ENCODE peak calls at places on chromosomes 1 and 21, in seven cellular contexts. E, T, G, D, O, R and A are unnamed samples.

GRCh38 chr1:192983349-192983980 is 75.7 kb downstream of the UCHL5 start:
- DNase-seq in E (no peak), T (peak), G (no peak), D (no peak), O (no peak), R (no peak), A (no peak)

GRCh38 chr21:43845386-43845785 is 19.6 kb upstream of the AGPAT3 start:
- DNase-seq in E (peak), T (no peak), G (no peak), D (no peak), O (no peak), R (no peak), A (no peak)

GRCh38 chr21:15221799-15222386 is 157.1 kb upstream of the NRIP1 start:
- DNase-seq in E (no peak), T (peak), G (peak), D (no peak), O (no peak), R (no peak), A (no peak)

GRCh38 chr1:201517631-201518030 is 10.7 kb upstream of the CSRP1 start:
- DNase-seq in E (no peak), T (peak), G (no peak), D (no peak), O (peak), R (no peak), A (no peak)

GRCh38 chr1:23422955-23423354 is 1.6 kb downstream of the TCEA3 start:
- DNase-seq in E (no peak), T (no peak), G (no peak), D (no peak), O (no peak), R (no peak), A (no peak)

GRCh38 chr1:22350171-22350961 is 101.3 kb upstream of the ZBTB40 start:
- DNase-seq in E (no peak), T (no peak), G (peak), D (no peak), O (peak), R (no peak), A (no peak)

GRCh38 chr1:181541458-181541857 is 58.1 kb downstream of the CACNA1E start:
- DNase-seq in E (no peak), T (peak), G (no peak), D (no peak), O (no peak), R (no peak), A (no peak)

GRCh38 chr1:53114090-53114489 is 28.3 kb downstream of the SLC1A7 start:
- DNase-seq in E (no peak), T (no peak), G (no peak), D (no peak), O (no peak), R (no peak), A (no peak)

GRCh38 chr1:156262461-156263287 is 14.8 kb upstream of the PAQR6 start:
- DNase-seq in E (no peak), T (peak), G (no peak), D (no peak), O (no peak), R (no peak), A (no peak)

GRCh38 chr1:94130851-94131595 is 10.1 kb upstream of the ABCA4 start:
- DNase-seq in E (no peak), T (peak), G (no peak), D (no peak), O (no peak), R (no peak), A (no peak)

GRCh38 chr1:46211051-46211450 is 7.9 kb downstream of the LURAP1 start:
- DNase-seq in E (no peak), T (no peak), G (no peak), D (no peak), O (no peak), R (no peak), A (no peak)

GRCh38 chr1:98316286-98316685 is 345.2 kb upstream of the SNX7 start:
- DNase-seq in E (peak), T (no peak), G (no peak), D (no peak), O (no peak), R (no peak), A (no peak)

GRCh38 chr1:164092603-164093353 is 466.2 kb upstream of the PBX1 start:
- DNase-seq in E (no peak), T (no peak), G (no peak), D (no peak), O (no peak), R (peak), A (no peak)

GRCh38 chr21:24470852-24471251 is 1136.4 kb downstream of the MRPL39 start:
- DNase-seq in E (no peak), T (no peak), G (no peak), D (no peak), O (no peak), R (no peak), A (no peak)

GRCh38 chr1:160656737-160657476 is 10.1 kb upstream of the SLAMF1 start:
- DNase-seq in E (no peak), T (no peak), G (no peak), D (no peak), O (no peak), R (no peak), A (no peak)

GRCh38 chr21:45517249-45518065 is 24.8 kb downstream of the SLC19A1 start:
- DNase-seq in E (peak), T (no peak), G (peak), D (no peak), O (no peak), R (no peak), A (no peak)

GRCh38 chr1:21324368-21325137 is 34.3 kb upstream of the ECE1 start:
- DNase-seq in E (peak), T (peak), G (peak), D (peak), O (peak), R (peak), A (peak)

GRCh38 chr21:17513214-17514123 is 626 bp downstream of the CXADR start:
- DNase-seq in E (no peak), T (peak), G (peak), D (no peak), O (peak), R (peak), A (no peak)

GRCh38 chr1:219710529-219711194 is 97.8 kb upstream of the ZC3H11B start:
- DNase-seq in E (no peak), T (peak), G (no peak), D (no peak), O (no peak), R (no peak), A (no peak)

GRCh38 chr1:116567790-116568667 is 2.8 kb downstream of the CD58 start:
- DNase-seq in E (no peak), T (no peak), G (no peak), D (peak), O (no peak), R (no peak), A (no peak)

GRCh38 chr1:19338323-19338762 is 26.2 kb downstream of the SLC66A1 start:
- DNase-seq in E (no peak), T (no peak), G (no peak), D (no peak), O (no peak), R (no peak), A (no peak)

GRCh38 chr1:62057631-62058290 is 136.9 kb upstream of the L1TD1 start:
- DNase-seq in E (no peak), T (no peak), G (no peak), D (no peak), O (no peak), R (no peak), A (no peak)

GRCh38 chr1:59553381-59553780 is 256.5 kb downstream of the FGGY start:
- DNase-seq in E (no peak), T (no peak), G (no peak), D (no peak), O (no peak), R (no peak), A (no peak)

GRCh38 chr1:59554011-59554673 is 257.2 kb downstream of the FGGY start:
- DNase-seq in E (no peak), T (no peak), G (no peak), D (no peak), O (no peak), R (no peak), A (no peak)

GRCh38 chr1:59549903-59550302 is 253.0 kb downstream of the FGGY start:
- DNase-seq in E (no peak), T (no peak), G (peak), D (no peak), O (peak), R (no peak), A (peak)

GRCh38 chr1:59549067-59549837 is 252.4 kb downstream of the FGGY start:
- DNase-seq in E (no peak), T (no peak), G (no peak), D (no peak), O (no peak), R (no peak), A (no peak)

DNA sequence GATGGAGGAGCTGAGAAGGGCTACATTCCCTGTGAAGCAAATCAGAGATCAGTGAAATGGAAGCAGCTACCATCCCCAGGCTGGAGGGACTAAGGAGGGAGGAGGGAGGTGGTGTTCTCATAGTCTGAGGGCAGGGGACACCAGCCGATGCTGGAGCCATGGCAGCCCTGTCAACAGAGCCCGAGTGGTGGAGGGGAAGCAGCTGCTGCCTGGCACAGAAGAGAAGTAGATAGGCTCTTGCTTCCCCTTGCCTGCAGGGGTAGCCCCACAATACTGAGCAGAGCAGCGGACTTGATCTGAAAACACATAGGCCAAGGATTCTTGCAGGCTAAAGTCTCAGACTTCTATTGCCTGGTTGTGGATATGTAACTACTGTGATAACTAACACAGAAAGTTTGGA is 255.1 kb downstream of the FGGY start:
- DNase-seq in E (no peak), T (no peak), G (no peak), D (no peak), O (no peak), R (no peak), A (no peak)
- TF ChIP-seq CTCF in E (no peak), T (no peak), G (no peak), D (no peak), O (no peak), R (no peak), A (no peak)

GRCh38 chr1:172917972-172918371 is 132.8 kb downstream of the TNFSF18 start:
- DNase-seq in E (no peak), T (peak), G (no peak), D (no peak), O (no peak), R (no peak), A (no peak)

GRCh38 chr1:172915276-172915675 is 135.5 kb downstream of the TNFSF18 start:
- DNase-seq in E (no peak), T (no peak), G (no peak), D (no peak), O (no peak), R (no peak), A (no peak)

GRCh38 chr1:172914517-172915144 is 136.1 kb downstream of the TNFSF18 start:
- DNase-seq in E (no peak), T (no peak), G (no peak), D (no peak), O (no peak), R (no peak), A (no peak)

GRCh38 chr1:172916126-172916525 is 134.6 kb downstream of the TNFSF18 start:
- DNase-seq in E (no peak), T (no peak), G (no peak), D (no peak), O (no peak), R (no peak), A (no peak)

DNA sequence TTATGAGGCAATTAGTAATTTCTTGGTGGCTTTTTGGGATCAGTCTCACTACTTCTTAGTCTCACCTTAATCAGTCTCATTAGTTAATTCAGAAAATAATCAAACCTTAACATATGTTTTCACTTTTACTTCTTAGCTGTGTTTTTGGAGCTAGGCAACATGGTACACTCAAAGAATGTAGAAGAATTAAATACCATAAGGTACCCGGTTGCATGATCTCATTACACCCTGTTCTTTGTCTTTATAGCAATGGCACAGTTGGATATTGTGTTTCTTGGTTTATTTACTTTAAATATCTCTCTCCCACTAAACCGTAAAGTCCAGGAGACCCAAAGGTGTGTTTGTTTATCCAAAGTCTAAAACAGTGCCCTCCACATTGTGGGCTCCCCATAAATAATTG is 132.3 kb downstream of the TNFSF18 start:
- DNase-seq in E (no peak), T (no peak), G (no peak), D (no peak), O (no peak), R (no peak), A (no peak)
- H3K27ac ChIP-seq in E (no peak), T (no peak), G (no peak), D (no peak), O (no peak), R (no peak), A (no peak)

GRCh38 chr1:15975358-15975804 is 520 bp downstream of the ZBTB17 start:
- DNase-seq in E (peak), T (peak), G (peak), D (peak), O (no peak), R (peak), A (no peak)
- TF ChIP-seq CTCF in E (peak), T (no peak), G (peak), D (peak), O (no peak), R (peak), A (no peak)

DNA sequence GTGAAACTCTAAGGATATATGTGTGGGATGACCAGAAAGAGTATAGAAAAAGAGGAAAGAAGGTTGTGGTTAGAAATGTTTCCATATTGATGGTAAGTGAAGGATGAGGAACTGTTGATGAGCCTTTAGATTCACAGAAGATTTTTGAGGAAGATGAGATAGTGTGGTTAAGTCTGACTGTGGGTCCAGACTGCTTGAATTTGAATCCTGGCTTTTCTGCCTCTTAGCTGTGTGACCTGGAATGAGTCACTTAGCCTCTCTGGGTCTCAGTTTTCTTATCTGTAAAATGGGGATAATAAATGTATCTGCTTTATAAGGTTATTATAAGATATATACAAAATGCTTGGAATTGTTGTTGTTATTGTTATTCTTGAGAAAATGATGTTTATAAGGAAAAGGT is 27.6 kb downstream of the RGL1 start:
- DNase-seq in E (no peak), T (no peak), G (no peak), D (no peak), O (no peak), R (no peak), A (no peak)
- H3K27ac ChIP-seq in E (peak), T (no peak), G (no peak), D (no peak), O (no peak), R (no peak), A (no peak)

GRCh38 chr1:209802780-209803152 is 3.2 kb downstream of the IRF6 start:
- DNase-seq in E (no peak), T (no peak), G (no peak), D (no peak), O (no peak), R (no peak), A (no peak)

GRCh38 chr1:209800984-209801834 is 4.7 kb downstream of the IRF6 start:
- DNase-seq in E (no peak), T (no peak), G (no peak), D (no peak), O (peak), R (no peak), A (peak)

GRCh38 chr1:209802117-209802779 is 3.7 kb downstream of the IRF6 start:
- DNase-seq in E (no peak), T (no peak), G (no peak), D (no peak), O (no peak), R (no peak), A (no peak)

GRCh38 chr1:209796733-209797025 is 9.3 kb downstream of the IRF6 start:
- DNase-seq in E (no peak), T (no peak), G (no peak), D (no peak), O (no peak), R (no peak), A (no peak)

DNA sequence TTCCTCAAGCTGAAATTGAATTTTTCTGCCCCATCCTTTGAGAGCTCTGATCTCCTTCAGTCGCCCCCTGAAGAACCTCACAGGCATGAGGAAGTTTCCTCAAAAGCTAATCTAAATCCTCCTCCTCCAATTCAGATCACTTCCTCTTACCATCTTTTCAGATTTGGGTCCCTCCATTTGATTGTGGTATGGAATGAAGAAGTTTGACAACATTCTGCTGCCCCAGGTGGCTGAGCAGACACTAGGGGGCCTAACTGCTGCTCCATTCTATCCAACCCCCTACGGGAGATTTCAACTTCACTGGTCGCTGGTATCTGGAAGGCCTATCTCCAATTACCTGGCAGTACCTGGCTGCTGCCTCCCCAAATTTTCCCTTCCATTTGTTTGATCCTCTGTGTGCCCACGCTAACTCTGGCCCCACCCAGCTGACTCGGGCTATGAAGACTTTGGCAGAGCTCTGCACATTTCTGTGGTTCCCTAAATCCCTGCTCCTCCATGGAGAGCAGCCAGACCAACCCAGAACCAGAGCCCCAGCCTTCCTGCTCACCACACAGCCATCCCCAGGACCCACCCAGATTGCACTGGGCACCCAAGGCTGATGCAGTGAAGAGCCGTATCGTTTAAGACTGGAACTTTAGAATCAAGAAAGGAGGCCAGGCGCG is 7.8 kb downstream of the IRF6 start:
- DNase-seq in E (no peak), T (no peak), G (no peak), D (no peak), O (no peak), R (peak), A (no peak)
- TF ChIP-seq CTCF in E (no peak), T (no peak), G (no peak), D (peak), O (no peak), R (peak), A (no peak)